ENCODE peak calls at places on chromosome 21, in eight cellular contexts. One of them, this sample, is unnamed.

GRCh38 chr21:44972821-44973220 is 33.0 kb downstream of the SLX9 start:
- DNase-seq in cardiac muscle cell: no peak
- DNase-seq in Right ventricle myocardium inferior: no peak
- DNase-seq in iris pigment epithelial cell: peak; percentile 55
- DNase-seq in substantia nigra: no peak
- DNase-seq in fibroblast of the conjunctiva: no peak
- DNase-seq in activated CD8-positive, alpha-beta memory T cell treated with anti-CD3 and anti-CD28 coated beads, Interleukin-2, amount 50 U/mL, for 4 hours: no peak
- DNase-seq in KBM-7: no peak
- DNase-seq in this sample: no peak

GRCh38 chr21:33299181-33299752 is 25.5 kb upstream of the IFNAR1 start:
- DNase-seq in cardiac muscle cell: no peak
- DNase-seq in Right ventricle myocardium inferior: no peak
- DNase-seq in iris pigment epithelial cell: no peak
- DNase-seq in substantia nigra: no peak
- DNase-seq in fibroblast of the conjunctiva: no peak
- DNase-seq in activated CD8-positive, alpha-beta memory T cell treated with anti-CD3 and anti-CD28 coated beads, Interleukin-2, amount 50 U/mL, for 4 hours: peak; percentile 32
- DNase-seq in KBM-7: peak; percentile 73
- DNase-seq in this sample: peak; percentile 44

GRCh38 chr21:18620421-18620820 is 216.8 kb upstream of the TMPRSS15 start:
- DNase-seq in cardiac muscle cell: no peak
- DNase-seq in Right ventricle myocardium inferior: no peak
- DNase-seq in iris pigment epithelial cell: no peak
- DNase-seq in substantia nigra: no peak
- DNase-seq in fibroblast of the conjunctiva: no peak
- DNase-seq in activated CD8-positive, alpha-beta memory T cell treated with anti-CD3 and anti-CD28 coated beads, Interleukin-2, amount 50 U/mL, for 4 hours: no peak
- DNase-seq in KBM-7: no peak
- DNase-seq in this sample: no peak

GRCh38 chr21:35527358-35527757 is 478.3 kb upstream of the RUNX1 start:
- DNase-seq in cardiac muscle cell: no peak
- DNase-seq in Right ventricle myocardium inferior: no peak
- DNase-seq in iris pigment epithelial cell: no peak
- DNase-seq in substantia nigra: no peak
- DNase-seq in fibroblast of the conjunctiva: no peak
- DNase-seq in activated CD8-positive, alpha-beta memory T cell treated with anti-CD3 and anti-CD28 coated beads, Interleukin-2, amount 50 U/mL, for 4 hours: no peak
- DNase-seq in KBM-7: no peak
- DNase-seq in this sample: no peak

GRCh38 chr21:44890338-44890931 is 16.9 kb upstream of the PTTG1IP start:
- DNase-seq in cardiac muscle cell: no peak
- DNase-seq in Right ventricle myocardium inferior: peak; percentile 47
- DNase-seq in iris pigment epithelial cell: no peak
- DNase-seq in substantia nigra: no peak
- DNase-seq in fibroblast of the conjunctiva: no peak
- DNase-seq in activated CD8-positive, alpha-beta memory T cell treated with anti-CD3 and anti-CD28 coated beads, Interleukin-2, amount 50 U/mL, for 4 hours: no peak
- DNase-seq in KBM-7: no peak
- DNase-seq in this sample: no peak

GRCh38 chr21:33643658-33644311 is 1.5 kb downstream of the ITSN1 start:
- DNase-seq in cardiac muscle cell: peak; percentile 39
- DNase-seq in Right ventricle myocardium inferior: no peak
- DNase-seq in iris pigment epithelial cell: peak; percentile 36
- DNase-seq in substantia nigra: no peak
- DNase-seq in fibroblast of the conjunctiva: no peak
- DNase-seq in activated CD8-positive, alpha-beta memory T cell treated with anti-CD3 and anti-CD28 coated beads, Interleukin-2, amount 50 U/mL, for 4 hours: no peak
- DNase-seq in KBM-7: no peak
- DNase-seq in this sample: no peak

GRCh38 chr21:45874716-45875415 is 106.7 kb upstream of the COL6A1 start:
- DNase-seq in cardiac muscle cell: no peak
- DNase-seq in Right ventricle myocardium inferior: no peak
- DNase-seq in iris pigment epithelial cell: peak; percentile 99
- DNase-seq in substantia nigra: no peak
- DNase-seq in fibroblast of the conjunctiva: peak; percentile 93
- DNase-seq in activated CD8-positive, alpha-beta memory T cell treated with anti-CD3 and anti-CD28 coated beads, Interleukin-2, amount 50 U/mL, for 4 hours: peak; percentile 38
- DNase-seq in KBM-7: no peak
- DNase-seq in this sample: peak; percentile 81

GRCh38 chr21:15015622-15016471 is 49.0 kb downstream of the NRIP1 start:
- DNase-seq in cardiac muscle cell: no peak
- DNase-seq in Right ventricle myocardium inferior: no peak
- DNase-seq in iris pigment epithelial cell: peak; percentile 92
- DNase-seq in substantia nigra: no peak
- DNase-seq in fibroblast of the conjunctiva: peak; percentile 53
- DNase-seq in activated CD8-positive, alpha-beta memory T cell treated with anti-CD3 and anti-CD28 coated beads, Interleukin-2, amount 50 U/mL, for 4 hours: no peak
- DNase-seq in KBM-7: no peak
- DNase-seq in this sample: no peak

GRCh38 chr21:15742052-15742451 is 12.3 kb downstream of the USP25 start:
- DNase-seq in cardiac muscle cell: no peak
- DNase-seq in Right ventricle myocardium inferior: no peak
- DNase-seq in iris pigment epithelial cell: peak; percentile 33
- DNase-seq in substantia nigra: no peak
- DNase-seq in fibroblast of the conjunctiva: no peak
- DNase-seq in activated CD8-positive, alpha-beta memory T cell treated with anti-CD3 and anti-CD28 coated beads, Interleukin-2, amount 50 U/mL, for 4 hours: no peak
- DNase-seq in KBM-7: peak; percentile 63
- DNase-seq in this sample: peak; percentile 42

GRCh38 chr21:42218836-42219605 is at the start of gene ABCG1:
- DNase-seq in cardiac muscle cell: peak; percentile 76
- DNase-seq in Right ventricle myocardium inferior: peak; percentile 84
- DNase-seq in iris pigment epithelial cell: peak; percentile 13
- DNase-seq in substantia nigra: no peak
- DNase-seq in fibroblast of the conjunctiva: no peak
- DNase-seq in activated CD8-positive, alpha-beta memory T cell treated with anti-CD3 and anti-CD28 coated beads, Interleukin-2, amount 50 U/mL, for 4 hours: peak; percentile 58
- DNase-seq in KBM-7: no peak
- DNase-seq in this sample: no peak

GRCh38 chr21:42750737-42751530 is 97.5 kb downstream of the PDE9A start:
- DNase-seq in cardiac muscle cell: no peak
- DNase-seq in Right ventricle myocardium inferior: no peak
- DNase-seq in iris pigment epithelial cell: no peak
- DNase-seq in substantia nigra: no peak
- DNase-seq in fibroblast of the conjunctiva: no peak
- DNase-seq in activated CD8-positive, alpha-beta memory T cell treated with anti-CD3 and anti-CD28 coated beads, Interleukin-2, amount 50 U/mL, for 4 hours: no peak
- DNase-seq in KBM-7: no peak
- DNase-seq in this sample: no peak

GRCh38 chr21:41396452-41397107 is 29.5 kb upstream of the MX1 start:
- DNase-seq in cardiac muscle cell: no peak
- DNase-seq in Right ventricle myocardium inferior: peak; percentile 82
- DNase-seq in iris pigment epithelial cell: no peak
- DNase-seq in substantia nigra: no peak
- DNase-seq in fibroblast of the conjunctiva: no peak
- DNase-seq in activated CD8-positive, alpha-beta memory T cell treated with anti-CD3 and anti-CD28 coated beads, Interleukin-2, amount 50 U/mL, for 4 hours: no peak
- DNase-seq in KBM-7: peak; percentile 89
- DNase-seq in this sample: peak; percentile 85

GRCh38 chr21:33769057-33769456 is 126.8 kb downstream of the ITSN1 start:
- DNase-seq in cardiac muscle cell: no peak
- DNase-seq in Right ventricle myocardium inferior: no peak
- DNase-seq in iris pigment epithelial cell: peak; percentile 18
- DNase-seq in substantia nigra: no peak
- DNase-seq in fibroblast of the conjunctiva: no peak
- DNase-seq in activated CD8-positive, alpha-beta memory T cell treated with anti-CD3 and anti-CD28 coated beads, Interleukin-2, amount 50 U/mL, for 4 hours: no peak
- DNase-seq in KBM-7: no peak
- DNase-seq in this sample: no peak

GRCh38 chr21:25283720-25284119 is 323.6 kb downstream of the MRPL39 start:
- DNase-seq in cardiac muscle cell: peak; percentile 52
- DNase-seq in Right ventricle myocardium inferior: no peak
- DNase-seq in iris pigment epithelial cell: peak; percentile 41
- DNase-seq in substantia nigra: no peak
- DNase-seq in fibroblast of the conjunctiva: peak; percentile 40
- DNase-seq in activated CD8-positive, alpha-beta memory T cell treated with anti-CD3 and anti-CD28 coated beads, Interleukin-2, amount 50 U/mL, for 4 hours: no peak
- DNase-seq in KBM-7: peak; percentile 48
- DNase-seq in this sample: peak; percentile 49

GRCh38 chr21:39055167-39055767 is 128.0 kb downstream of the PSMG1 start:
- DNase-seq in cardiac muscle cell: no peak
- DNase-seq in Right ventricle myocardium inferior: no peak
- DNase-seq in iris pigment epithelial cell: no peak
- DNase-seq in substantia nigra: no peak
- DNase-seq in fibroblast of the conjunctiva: no peak
- DNase-seq in activated CD8-positive, alpha-beta memory T cell treated with anti-CD3 and anti-CD28 coated beads, Interleukin-2, amount 50 U/mL, for 4 hours: no peak
- DNase-seq in KBM-7: no peak
- DNase-seq in this sample: no peak

GRCh38 chr21:42304556-42305454 is 10.4 kb downstream of the TFF3 start:
- DNase-seq in cardiac muscle cell: no peak
- DNase-seq in Right ventricle myocardium inferior: no peak
- DNase-seq in iris pigment epithelial cell: no peak
- DNase-seq in substantia nigra: no peak
- DNase-seq in fibroblast of the conjunctiva: no peak
- DNase-seq in activated CD8-positive, alpha-beta memory T cell treated with anti-CD3 and anti-CD28 coated beads, Interleukin-2, amount 50 U/mL, for 4 hours: no peak
- DNase-seq in KBM-7: no peak
- DNase-seq in this sample: no peak